ENCODE peak calls at places on chromosomes 3 and 15, in nine cellular contexts. U is GM20000, N is H9, E is kidney, C is uterus, Y is ovary, L is stomach, I is GM23338, F is HepG2. W is an unnamed sample.

GRCh38 chr3:180612363-180612762 is 10.4 kb downstream of the TTC14 start:
- DNase-seq in L (no peak), I (no peak), Y (no peak), E (no peak), U (no peak), N (no peak), C (no peak), F (no peak), W (no peak)

GRCh38 chr15:49301562-49301961 is 121.5 kb upstream of the FGF7 start:
- DNase-seq in N (no peak), F (no peak), Y (no peak), E (no peak), C (no peak), I (no peak), U (no peak), L (no peak), W (no peak)

GRCh38 chr3:46001178-46001577 is 5.6 kb upstream of the FYCO1 start:
- DNase-seq in F (no peak), E (no peak), Y (no peak), I (no peak), U (no peak), C (no peak), L (no peak), N (no peak), W (no peak)

GRCh38 chr3:111737712-111738097 is 121.4 kb upstream of the PHLDB2 start:
- DNase-seq in L (peak), Y (peak), I (no peak), N (no peak), U (no peak), E (no peak), F (peak), C (peak), W (no peak)

GRCh38 chr15:73964736-73965093 is 27.4 kb downstream of the STOML1 start:
- DNase-seq in Y (peak), L (peak), U (peak), C (peak), E (peak), N (peak), I (peak), F (peak), W (peak)

GRCh38 chr15:86139828-86140227 is 60.2 kb downstream of the AGBL1 start:
- DNase-seq in F (no peak), C (no peak), Y (no peak), E (no peak), L (no peak), U (peak), N (peak), I (peak), W (peak)

GRCh38 chr15:92394327-92395175 is 870 bp downstream of the ST8SIA2 start:
- DNase-seq in E (no peak), U (no peak), Y (no peak), L (no peak), N (peak), F (no peak), I (peak), C (no peak), W (no peak)

GRCh38 chr3:188889070-188889491 is 282.7 kb upstream of the TPRG1 start:
- DNase-seq in F (no peak), U (no peak), L (no peak), Y (no peak), I (no peak), N (no peak), C (no peak), E (no peak), W (no peak)

GRCh38 chr3:127710473-127710941 is 37.8 kb downstream of the ABTB1 start:
- DNase-seq in C (no peak), F (no peak), E (peak), U (no peak), Y (no peak), L (no peak), I (no peak), N (peak), W (no peak)

GRCh38 chr3:138033202-138033691 is 23.3 kb downstream of the CLDN18 start:
- DNase-seq in N (no peak), Y (no peak), F (no peak), I (no peak), L (no peak), C (no peak), E (no peak), U (no peak), W (no peak)

GRCh38 chr3:195191580-195191979 is 79.4 kb downstream of the XXYLT1 start:
- DNase-seq in F (no peak), E (no peak), L (no peak), C (no peak), U (no peak), Y (no peak), I (no peak), N (no peak), W (no peak)

GRCh38 chr3:59052803-59053411 is 3.1 kb upstream of the CFAP20DC start:
- DNase-seq in C (no peak), N (peak), E (no peak), U (peak), I (peak), L (no peak), Y (no peak), F (peak), W (peak)

GRCh38 chr3:170642882-170643601 is 57.2 kb upstream of the SLC7A14 start:
- DNase-seq in N (no peak), I (no peak), F (no peak), L (no peak), Y (no peak), U (no peak), C (no peak), E (no peak), W (no peak)

GRCh38 chr15:42121667-42122066 is 27.3 kb upstream of the PLA2G4D start:
- DNase-seq in E (no peak), C (no peak), F (no peak), N (no peak), Y (no peak), L (peak), I (no peak), U (no peak), W (no peak)

GRCh38 chr15:68818088-68818670 is 2.5 kb downstream of the ANP32A start:
- DNase-seq in N (peak), L (peak), F (peak), E (peak), Y (peak), I (peak), U (peak), C (peak), W (peak)

GRCh38 chr3:105255351-105255750 is 111.4 kb upstream of the ALCAM start:
- DNase-seq in U (no peak), E (no peak), C (no peak), Y (no peak), N (no peak), L (no peak), I (no peak), F (no peak), W (no peak)

GRCh38 chr3:171813897-171814460 is 3.7 kb upstream of the PLD1 start:
- DNase-seq in N (no peak), F (no peak), C (no peak), L (no peak), Y (no peak), U (peak), I (no peak), E (no peak), W (peak)

GRCh38 chr3:30245805-30246622 is 360.4 kb upstream of the TGFBR2 start:
- DNase-seq in N (no peak), F (no peak), L (no peak), I (peak), Y (no peak), C (no peak), E (no peak), U (no peak), W (no peak)

GRCh38 chr3:171407746-171408145 is 52.5 kb downstream of the TNIK start:
- DNase-seq in N (no peak), Y (no peak), E (no peak), U (no peak), I (no peak), C (no peak), L (no peak), F (no peak), W (no peak)

GRCh38 chr3:115550285-115550741 is 73.0 kb upstream of the GAP43 start:
- DNase-seq in U (no peak), C (no peak), L (no peak), E (no peak), Y (no peak), F (peak), I (no peak), N (no peak), W (no peak)

GRCh38 chr3:170765419-170766078 is 104.4 kb downstream of the RPL22L1 start:
- DNase-seq in Y (no peak), N (no peak), L (no peak), I (no peak), C (no peak), U (no peak), F (peak), E (no peak), W (no peak)

GRCh38 chr15:81303241-81304225 is 20.4 kb downstream of the STARD5 start:
- DNase-seq in E (no peak), I (peak), N (no peak), L (no peak), C (no peak), F (no peak), U (no peak), Y (no peak), W (no peak)

GRCh38 chr15:78213956-78214355 is 20.4 kb downstream of the ACSBG1 start:
- DNase-seq in U (no peak), F (no peak), C (no peak), E (no peak), Y (no peak), I (no peak), L (no peak), N (no peak), W (no peak)

GRCh38 chr15:62071711-62072308 is 5.0 kb downstream of the C2CD4A start:
- DNase-seq in F (peak), N (no peak), C (no peak), Y (no peak), U (peak), L (no peak), E (no peak), I (peak), W (peak)

DNA sequence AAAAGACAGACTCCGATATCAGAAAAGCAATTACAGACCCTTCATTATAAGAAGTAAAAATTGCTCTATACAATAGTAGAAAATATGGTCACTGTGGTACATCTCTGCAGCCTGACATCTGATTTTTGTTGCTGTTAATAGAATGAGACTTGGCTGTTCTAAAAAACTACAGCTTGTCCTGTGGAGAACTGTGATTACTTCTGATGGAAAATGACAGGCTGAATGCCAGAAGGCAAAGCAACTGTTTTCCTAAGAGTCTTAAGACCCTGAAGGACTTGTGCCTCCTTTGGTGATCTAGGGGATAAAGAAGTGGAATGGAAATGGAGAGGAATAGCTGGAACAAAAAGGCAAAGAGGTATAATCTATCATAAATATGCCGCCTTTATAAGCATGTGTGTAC is 314.9 kb downstream of the BCHE start:
- DNase-seq in E (no peak), Y (no peak), U (no peak), I (peak), F (no peak), C (no peak), L (no peak), N (no peak), W (no peak)
- TF ChIP-seq CTCF in E (no peak), Y (no peak), U (no peak), I (no peak), F (no peak), C (no peak), L (no peak), N (peak), W (no peak)

DNA sequence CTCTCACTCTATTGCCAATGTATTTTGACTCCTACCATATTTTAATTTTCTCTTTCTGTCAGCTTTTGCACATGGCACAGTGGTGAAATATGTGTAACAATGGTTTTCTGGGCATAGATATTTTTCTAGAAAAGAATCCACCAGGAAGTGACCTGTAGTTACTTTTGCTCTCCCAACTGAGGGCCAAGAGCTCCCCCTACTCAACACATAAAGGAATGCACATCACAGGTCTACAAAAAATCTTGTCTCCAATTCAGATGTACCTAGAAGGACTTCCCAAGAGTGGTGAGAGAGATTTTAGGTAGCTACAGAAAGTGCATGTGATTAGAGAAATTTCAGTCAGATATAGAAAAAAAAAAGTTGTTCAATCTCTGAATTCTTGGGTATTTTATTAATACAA is 15.6 kb downstream of the CPA3 start:
- DNase-seq in C (no peak), I (peak), E (no peak), Y (no peak), U (peak), L (no peak), F (peak), N (peak), W (no peak)
- TF ChIP-seq CTCF in C (no peak), I (peak), E (no peak), Y (no peak), U (no peak), L (no peak), F (peak), N (peak), W (no peak)

GRCh38 chr3:72263223-72264015 is 478.5 kb upstream of the PROK2 start:
- DNase-seq in N (no peak), C (no peak), L (no peak), I (no peak), E (no peak), F (no peak), U (no peak), Y (no peak), W (no peak)

GRCh38 chr3:72265250-72265649 is 480.3 kb upstream of the PROK2 start:
- DNase-seq in Y (no peak), L (no peak), E (no peak), C (no peak), N (no peak), U (no peak), I (peak), F (no peak), W (no peak)

GRCh38 chr3:72262707-72263106 is 477.8 kb upstream of the PROK2 start:
- DNase-seq in C (no peak), I (no peak), N (no peak), E (no peak), L (no peak), Y (no peak), U (no peak), F (no peak), W (no peak)

GRCh38 chr3:72261566-72262564 is 476.9 kb upstream of the PROK2 start:
- DNase-seq in E (no peak), C (no peak), L (no peak), F (no peak), Y (no peak), N (no peak), I (no peak), U (no peak), W (no peak)

DNA sequence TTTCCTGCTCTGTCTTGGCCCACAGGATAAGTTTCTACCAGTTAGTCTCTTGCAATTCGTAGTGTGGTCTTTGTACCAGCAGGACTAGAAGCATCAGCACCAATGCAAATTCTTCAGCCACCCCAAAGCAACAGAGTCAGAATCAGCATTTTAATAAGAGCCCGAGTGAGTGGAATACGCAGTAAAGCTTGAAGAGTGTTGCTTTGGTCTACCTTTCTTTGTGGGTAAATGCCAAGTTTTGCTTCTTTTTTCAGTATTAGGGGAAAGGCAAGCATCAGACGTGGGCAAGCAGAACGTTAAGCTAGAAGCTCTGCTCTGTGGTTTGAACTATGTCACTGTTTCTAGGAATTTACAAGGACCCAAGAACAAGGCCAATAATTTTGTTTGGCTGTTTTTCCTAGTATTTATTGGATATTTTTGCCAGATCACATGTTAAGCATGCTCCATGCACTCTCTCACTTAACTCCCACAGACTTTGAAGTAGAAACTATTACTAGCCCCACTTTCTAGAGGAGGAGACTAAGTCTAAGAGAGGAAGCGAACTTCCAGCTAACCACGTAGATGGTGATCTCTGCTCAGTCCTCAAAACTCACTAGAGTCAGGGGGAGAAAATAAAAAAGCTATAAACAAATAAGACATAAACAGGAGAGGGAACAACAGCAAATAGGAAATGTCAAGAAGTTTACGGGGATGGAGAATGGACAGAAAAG is 480.9 kb upstream of the PROK2 start:
- DNase-seq in C (no peak), L (no peak), N (no peak), E (no peak), U (peak), I (no peak), F (no peak), Y (no peak), W (no peak)
- TF ChIP-seq CTCF in C (no peak), L (no peak), N (no peak), E (no peak), U (no peak), I (no peak), F (no peak), Y (no peak), W (no peak)

GRCh38 chr15:66220587-66220986 is 33.0 kb downstream of the MEGF11 start:
- DNase-seq in C (no peak), I (no peak), L (no peak), N (no peak), E (no peak), U (no peak), F (no peak), Y (no peak), W (no peak)
- TF ChIP-seq CTCF in C (no peak), I (peak), L (no peak), N (peak), E (no peak), U (no peak), F (no peak), Y (no peak), W (no peak)

GRCh38 chr15:34012461-34013028 is 26.5 kb downstream of the AVEN start:
- DNase-seq in Y (no peak), F (no peak), L (no peak), U (no peak), C (no peak), E (no peak), N (no peak), I (no peak), W (no peak)

GRCh38 chr15:34013746-34014145 is 25.3 kb downstream of the AVEN start:
- DNase-seq in L (no peak), N (no peak), C (no peak), E (no peak), U (no peak), Y (no peak), F (no peak), I (no peak), W (no peak)

GRCh38 chr15:34009656-34010055 is 29.3 kb downstream of the AVEN start:
- DNase-seq in N (no peak), F (no peak), L (no peak), E (no peak), C (no peak), I (no peak), Y (no peak), U (no peak), W (no peak)

GRCh38 chr15:34010921-34011320 is 28.1 kb downstream of the AVEN start:
- DNase-seq in C (no peak), I (no peak), L (no peak), U (no peak), F (no peak), N (no peak), E (no peak), Y (no peak), W (no peak)

DNA sequence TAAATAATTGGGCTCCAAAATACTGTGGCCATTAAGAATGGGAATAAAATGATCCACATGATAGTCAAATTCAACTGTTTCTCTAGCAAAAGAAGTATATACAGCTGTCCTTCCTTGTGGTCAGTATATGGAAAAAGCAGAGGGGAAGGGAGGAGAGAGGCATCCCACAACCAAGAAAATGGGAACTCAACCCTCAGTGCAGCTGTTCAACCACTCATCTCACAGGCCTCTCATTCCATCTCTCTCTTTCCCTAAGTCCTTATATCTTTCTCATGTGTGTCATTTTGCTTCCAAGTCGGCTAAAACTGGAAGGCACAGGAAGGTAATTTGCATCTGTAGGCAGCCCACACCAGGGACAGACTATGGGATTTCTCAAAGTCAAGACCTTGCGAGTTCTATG is 27.5 kb downstream of the AVEN start:
- DNase-seq in E (no peak), I (no peak), C (no peak), Y (no peak), N (no peak), F (no peak), L (no peak), U (no peak), W (no peak)
- TF ChIP-seq CTCF in E (no peak), I (no peak), C (no peak), Y (no peak), N (no peak), F (no peak), L (no peak), U (no peak), W (no peak)

DNA sequence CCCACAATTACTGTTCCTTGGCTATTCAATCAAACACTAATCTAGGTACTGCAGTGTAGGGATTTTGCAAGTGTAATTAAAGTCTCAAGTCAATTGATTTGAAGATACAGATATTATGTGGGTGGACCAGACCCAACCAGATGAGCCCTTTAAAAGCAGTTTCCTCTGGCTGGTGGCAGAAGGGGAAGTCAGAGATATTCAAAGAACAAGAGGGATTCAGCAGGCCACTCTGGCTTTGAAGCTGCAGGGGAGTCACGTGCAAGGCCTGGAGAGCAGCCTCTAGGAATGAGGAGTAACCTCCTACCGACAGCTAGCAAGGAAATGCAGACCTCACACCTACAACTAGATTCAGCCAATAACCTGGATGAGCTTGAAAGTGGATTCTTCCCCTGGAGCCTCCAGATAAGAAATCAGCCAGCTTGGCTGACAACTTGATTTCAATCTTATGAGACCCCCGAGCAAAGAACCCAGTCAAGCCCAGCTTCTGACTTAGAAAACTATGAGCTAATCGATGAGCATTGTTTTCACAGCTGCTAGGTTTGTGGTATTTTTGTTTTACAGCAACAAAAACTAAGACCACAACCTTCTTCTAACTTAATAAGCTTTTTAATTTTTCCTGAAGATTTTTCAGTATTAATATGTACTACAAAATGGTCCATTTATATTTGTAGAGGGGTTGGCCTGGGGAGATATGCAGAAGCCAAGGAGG is 13.4 kb downstream of the HACD2 start:
- DNase-seq in I (peak), E (no peak), U (no peak), F (no peak), N (peak), L (no peak), Y (no peak), C (no peak), W (no peak)
- TF ChIP-seq CTCF in I (no peak), E (no peak), U (no peak), F (no peak), N (no peak), L (no peak), Y (no peak), C (no peak), W (no peak)

GRCh38 chr3:183159319-183159718 is 3.2 kb downstream of the LAMP3 start:
- DNase-seq in I (peak), E (no peak), C (no peak), F (no peak), N (no peak), Y (no peak), U (no peak), L (no peak), W (no peak)
- TF ChIP-seq CTCF in I (no peak), E (no peak), C (no peak), F (peak), N (peak), Y (no peak), U (no peak), L (no peak), W (peak)